ENCODE peak calls at places on chromosome 4, in five cellular contexts. O is fibroblast of mammary gland, K is AG09309, L is A172, Y is dorsolateral prefrontal cortex. B is an unnamed sample.

GRCh38 chr4:10160280-10160856 is 43.8 kb upstream of the WDR1 start:
- DNase-seq in K (no peak), O (peak), Y (no peak), L (no peak), B (peak)

GRCh38 chr4:86326399-86326798 is 33.5 kb downstream of the MAPK10 start:
- DNase-seq in Y (no peak), K (no peak), O (no peak), L (no peak), B (no peak)

GRCh38 chr4:76420901-76421581 is at the start of gene CCDC158:
- DNase-seq in O (no peak), L (no peak), Y (no peak), K (no peak), B (no peak)

GRCh38 chr4:122584517-122584916 is 36.3 kb downstream of the IL21 start:
- DNase-seq in Y (no peak), L (peak), O (peak), K (peak), B (peak)

GRCh38 chr4:173538903-173539445 is 8.9 kb upstream of the HAND2 start:
- DNase-seq in O (peak), K (no peak), L (no peak), Y (no peak), B (no peak)

GRCh38 chr4:7256989-7257810 is 64.9 kb downstream of the SORCS2 start:
- DNase-seq in K (no peak), L (peak), O (no peak), Y (no peak), B (no peak)

GRCh38 chr4:119204898-119205297 is 7.6 kb upstream of the USP53 start:
- DNase-seq in O (no peak), Y (no peak), L (no peak), K (no peak), B (no peak)

GRCh38 chr4:158176108-158176507 is 3.3 kb upstream of the GASK1B start:
- DNase-seq in Y (no peak), L (peak), K (no peak), O (peak), B (peak)

GRCh38 chr4:8188743-8189550 is 10.1 kb upstream of the SH3TC1 start:
- DNase-seq in Y (peak), L (no peak), K (no peak), O (no peak), B (no peak)

GRCh38 chr4:125062079-125062478 is 252.7 kb upstream of the FAT4 start:
- DNase-seq in K (no peak), O (no peak), Y (no peak), L (no peak), B (no peak)

GRCh38 chr4:17797808-17798207 is 12.7 kb downstream of the DCAF16 start:
- DNase-seq in Y (no peak), O (no peak), L (no peak), K (no peak), B (no peak)

GRCh38 chr4:682490-683172 is 6.3 kb downstream of the SLC49A3 start:
- DNase-seq in O (no peak), K (no peak), Y (no peak), L (no peak), B (no peak)

GRCh38 chr4:20386001-20386740 is 134.5 kb downstream of the SLIT2 start:
- DNase-seq in O (no peak), L (no peak), K (no peak), Y (no peak), B (no peak)

GRCh38 chr4:48375651-48376291 is 34.4 kb downstream of the SLAIN2 start:
- DNase-seq in L (peak), O (peak), K (peak), Y (no peak), B (no peak)

GRCh38 chr4:15676899-15677298 is 4.7 kb upstream of the FAM200B start:
- DNase-seq in L (no peak), Y (no peak), O (no peak), K (no peak), B (no peak)

GRCh38 chr4:53706422-53707032 is 115.2 kb upstream of the LNX1 start:
- DNase-seq in O (peak), K (peak), Y (no peak), L (peak), B (peak)

GRCh38 chr4:139208404-139208945 is 31.5 kb upstream of the ELF2 start:
- DNase-seq in Y (no peak), K (peak), L (no peak), O (peak), B (no peak)

GRCh38 chr4:15402146-15402545 is 25.7 kb upstream of the C1QTNF7 start:
- DNase-seq in O (peak), Y (no peak), L (no peak), K (no peak), B (no peak)

GRCh38 chr4:88591787-88592599 is at the start of gene HERC3:
- DNase-seq in K (peak), O (peak), Y (peak), L (peak), B (peak)